ENCODE peak calls at places on chromosomes 2 and 18, in six cellular contexts. S is T-cell; Z is aorta; V is psoas muscle; J is pancreas; G is effector memory CD8-positive, alpha-beta T cell. L is an unnamed sample.

GRCh38 chr18:44758821-44759624 is 78.3 kb downstream of the SETBP1 start:
- ATAC-seq in G (peak), V (no peak), Z (no peak), S (peak), J (peak), L (peak)

GRCh38 chr2:11712866-11713265 is 33.6 kb upstream of the LPIN1 start:
- ATAC-seq in V (no peak), J (no peak), G (no peak), S (no peak), Z (no peak), L (no peak)

GRCh38 chr2:72142743-72143440 is 4.8 kb downstream of the CYP26B1 start:
- ATAC-seq in G (no peak), Z (peak), S (no peak), V (peak), J (peak), L (no peak)

GRCh38 chr18:27985800-27986199 is 191.1 kb downstream of the CDH2 start:
- ATAC-seq in G (no peak), S (no peak), Z (no peak), J (no peak), V (no peak), L (no peak)

GRCh38 chr2:40487592-40487991 is 35.7 kb upstream of the SLC8A1 start:
- ATAC-seq in G (no peak), J (peak), V (no peak), S (no peak), Z (no peak), L (no peak)

GRCh38 chr2:160901631-160902030 is 258.6 kb upstream of the TANK start:
- ATAC-seq in V (no peak), Z (no peak), G (no peak), S (no peak), J (no peak), L (no peak)

GRCh38 chr2:108611021-108611420 is 76.8 kb downstream of the LIMS1 start:
- ATAC-seq in S (no peak), Z (no peak), J (no peak), G (no peak), V (no peak), L (no peak)

GRCh38 chr18:44654555-44654954 is 26.1 kb upstream of the SETBP1 start:
- ATAC-seq in S (no peak), V (no peak), G (no peak), Z (no peak), J (peak), L (no peak)

GRCh38 chr2:64951306-64951953 is 37.8 kb upstream of the SLC1A4 start:
- ATAC-seq in J (no peak), S (no peak), G (no peak), V (peak), Z (no peak), L (peak)

GRCh38 chr2:205708231-205708631 is 25.9 kb downstream of the NRP2 start:
- ATAC-seq in V (no peak), Z (peak), J (no peak), G (no peak), S (no peak), L (no peak)

GRCh38 chr2:102103992-102104871 is 38.3 kb upstream of the IL1R1 start:
- ATAC-seq in J (peak), Z (peak), G (peak), V (peak), S (peak), L (peak)

GRCh38 chr2:35530615-35531135 is 824.9 kb upstream of the CRIM1 start:
- ATAC-seq in J (no peak), G (no peak), S (no peak), V (no peak), Z (no peak), L (no peak)

GRCh38 chr2:241129086-241129871 is 20.0 kb downstream of the PASK start:
- ATAC-seq in Z (no peak), G (no peak), V (no peak), J (no peak), S (no peak), L (peak)

GRCh38 chr18:8835556-8835955 is 130.2 kb downstream of the MTCL1 start:
- ATAC-seq in S (no peak), V (peak), J (no peak), G (no peak), Z (no peak), L (no peak)

GRCh38 chr2:98692090-98692991 is 38.6 kb downstream of the MGAT4A start:
- ATAC-seq in G (no peak), S (peak), J (no peak), Z (no peak), V (no peak), L (no peak)

GRCh38 chr2:54644236-54644635 is 79.2 kb upstream of the EML6 start:
- ATAC-seq in J (no peak), V (no peak), G (no peak), S (no peak), Z (no peak), L (no peak)

GRCh38 chr2:72931280-72931910 is 14.1 kb downstream of the EMX1 start:
- ATAC-seq in J (no peak), S (no peak), V (no peak), G (no peak), Z (no peak), L (peak)

GRCh38 chr2:232042911-232043564 is 81.5 kb downstream of the DIS3L2 start:
- ATAC-seq in Z (no peak), S (no peak), V (no peak), J (no peak), G (no peak), L (no peak)

GRCh38 chr18:36315736-36316135 is 18.2 kb downstream of the FHOD3 start:
- ATAC-seq in V (no peak), S (no peak), J (no peak), G (no peak), Z (no peak), L (no peak)

GRCh38 chr18:46318356-46318755 is 214.2 kb downstream of the HAUS1 start:
- ATAC-seq in S (no peak), J (no peak), V (no peak), Z (no peak), G (no peak), L (no peak)

GRCh38 chr2:223414646-223415045 is 187.5 kb downstream of the SCG2 start:
- ATAC-seq in G (no peak), J (no peak), V (peak), Z (peak), S (no peak), L (no peak)

GRCh38 chr18:58361212-58361611 is 267.7 kb downstream of the ALPK2 start:
- ATAC-seq in S (no peak), V (no peak), J (no peak), G (no peak), Z (no peak), L (no peak)

GRCh38 chr2:191190439-191190838 is 39.6 kb upstream of the STAT4 start:
- ATAC-seq in G (no peak), S (no peak), V (no peak), Z (no peak), J (no peak), L (no peak)

GRCh38 chr18:75868031-75868430 is 440.5 kb upstream of the SMIM21 start:
- ATAC-seq in J (no peak), G (no peak), V (no peak), S (no peak), Z (no peak), L (no peak)

GRCh38 chr2:27832396-27832795 is 57.8 kb downstream of the RBKS start:
- ATAC-seq in Z (no peak), V (no peak), S (no peak), J (no peak), G (no peak), L (no peak)

GRCh38 chr2:23835423-23835822 is 91.5 kb downstream of the ATAD2B start:
- ATAC-seq in Z (no peak), V (no peak), S (no peak), G (no peak), J (no peak), L (no peak)

GRCh38 chr2:121155502-121156056 is 129.4 kb downstream of the TFCP2L1 start:
- ATAC-seq in J (peak), Z (no peak), V (no peak), S (no peak), G (no peak), L (no peak)

GRCh38 chr18:52747869-52748268 is 407.9 kb downstream of the DCC start:
- ATAC-seq in S (no peak), V (no peak), J (no peak), G (no peak), Z (no peak), L (no peak)

GRCh38 chr2:38509947-38510326 is 92.8 kb downstream of the HNRNPLL start:
- ATAC-seq in G (no peak), J (no peak), Z (no peak), S (no peak), V (no peak), L (no peak)

GRCh38 chr2:77631007-77631406 is 108.8 kb upstream of the LRRTM4 start:
- ATAC-seq in G (no peak), J (no peak), Z (no peak), V (no peak), S (no peak), L (no peak)

GRCh38 chr2:186644791-186645190 is 49.1 kb upstream of the FAM171B start:
- ATAC-seq in Z (no peak), V (no peak), G (no peak), J (no peak), S (no peak), L (no peak)

GRCh38 chr2:119408221-119408619 is 23.4 kb upstream of the TMEM37 start:
- ATAC-seq in V (peak), G (no peak), J (peak), S (no peak), Z (peak), L (no peak)

GRCh38 chr2:227608469-227609338 is 5.9 kb downstream of the SCYGR3 start:
- ATAC-seq in V (no peak), G (peak), Z (no peak), J (peak), S (no peak), L (peak)

GRCh38 chr2:30192327-30192726 is 39.0 kb upstream of the LBH start:
- ATAC-seq in V (no peak), J (no peak), G (no peak), Z (no peak), S (no peak), L (no peak)

GRCh38 chr2:96549967-96550786 is 13.6 kb downstream of the ARID5A start:
- ATAC-seq in J (peak), Z (no peak), S (no peak), V (peak), G (no peak), L (no peak)

GRCh38 chr18:47397671-47398319 is 146.3 kb upstream of the SKOR2 start:
- ATAC-seq in S (no peak), V (no peak), G (no peak), J (peak), Z (no peak), L (no peak)